ENCODE peak calls at places on chromosomes 4 and X, in seven cellular contexts. L is CD8-positive, alpha-beta T cell; N is aorta; K is lower lobe of right lung; W is heart left ventricle; R is brain microvascular endothelial cell; S is ovary. I is an unnamed sample.

GRCh38 chr4:59925290-59925689 is 1274.8 kb upstream of the ADGRL3 start:
- DNase-seq in L (no peak), N (no peak), K (no peak), W (no peak), R (no peak), S (no peak), I (peak; percentile 32)

GRCh38 chrX:153725039-153725831 is 579 bp downstream of the ABCD1 start:
- DNase-seq in L (no peak), N (no peak), K (no peak), W (peak; percentile 64), R (no peak), S (peak; percentile 41), I (no peak)

GRCh38 chr4:30904593-30904992 is 184.4 kb downstream of the PCDH7 start:
- DNase-seq in L (no peak), N (no peak), K (no peak), W (no peak), R (no peak), S (no peak), I (no peak)

GRCh38 chr4:41323706-41324105 is 67.0 kb downstream of the UCHL1 start:
- DNase-seq in L (no peak), N (no peak), K (no peak), W (no peak), R (no peak), S (no peak), I (no peak)

GRCh38 chr4:8315343-8316250 is 46.0 kb downstream of the HTRA3 start:
- DNase-seq in L (no peak), N (peak; percentile 74), K (peak; percentile 75), W (no peak), R (peak; percentile 71), S (peak; percentile 75), I (peak; percentile 81)

GRCh38 chr4:71074452-71075299 is 81.2 kb downstream of the DCK start:
- DNase-seq in L (no peak), N (no peak), K (no peak), W (no peak), R (peak; percentile 31), S (no peak), I (no peak)

GRCh38 chrX:10574663-10575062 is 45.7 kb downstream of the MID1 start:
- DNase-seq in L (no peak), N (no peak), K (no peak), W (no peak), R (no peak), S (no peak), I (no peak)

GRCh38 chr4:163048447-163048846 is 118.2 kb downstream of the NAF1 start:
- DNase-seq in L (no peak), N (no peak), K (no peak), W (no peak), R (peak; percentile 42), S (no peak), I (no peak)

GRCh38 chr4:47615385-47615784 is 130.3 kb downstream of the ATP10D start:
- DNase-seq in L (no peak), N (no peak), K (no peak), W (no peak), R (peak; percentile 17), S (no peak), I (peak; percentile 71)

GRCh38 chrX:155632424-155633100 is 19.8 kb upstream of the TMLHE start:
- DNase-seq in L (no peak), N (no peak), K (no peak), W (no peak), R (no peak), S (no peak), I (no peak)

GRCh38 chr4:155800685-155801343 is 42.0 kb downstream of the GUCY1B1 start:
- DNase-seq in L (no peak), N (no peak), K (no peak), W (no peak), R (no peak), S (no peak), I (no peak)

GRCh38 chr4:173420324-173420752 is 21.4 kb upstream of the SCRG1 start:
- DNase-seq in L (no peak), N (no peak), K (no peak), W (no peak), R (no peak), S (no peak), I (peak; percentile 19)

GRCh38 chrX:15616531-15616930 is 15.8 kb upstream of the ACE2 start:
- DNase-seq in L (no peak), N (no peak), K (no peak), W (no peak), R (no peak), S (no peak), I (no peak)

GRCh38 chrX:124346064-124346876 is at the start of gene SH2D1A:
- DNase-seq in L (no peak), N (no peak), K (no peak), W (no peak), R (no peak), S (no peak), I (no peak)

GRCh38 chr4:35125995-35126712 is 1118.2 kb downstream of the ARAP2 start:
- DNase-seq in L (no peak), N (no peak), K (no peak), W (no peak), R (no peak), S (no peak), I (no peak)

GRCh38 chr4:18278244-18278643 is 256.7 kb upstream of the LCORL start:
- DNase-seq in L (no peak), N (no peak), K (no peak), W (no peak), R (no peak), S (no peak), I (no peak)

GRCh38 chr4:23923840-23924239 is 34.0 kb upstream of the PPARGC1A start:
- DNase-seq in L (no peak), N (no peak), K (no peak), W (no peak), R (no peak), S (no peak), I (no peak)

GRCh38 chr4:112562254-112562653 is 46.3 kb upstream of the NEUROG2 start:
- DNase-seq in L (no peak), N (no peak), K (no peak), W (no peak), R (no peak), S (no peak), I (no peak)

GRCh38 chr4:105146286-105147219 is at the start of gene TET2:
- DNase-seq in L (peak; percentile 75), N (peak; percentile 88), K (peak; percentile 89), W (peak; percentile 91), R (peak; percentile 86), S (peak; percentile 72), I (peak; percentile 76)
- H3K27me3 ChIP-seq in L (no peaks in the 10 kb centered on the region), N (no peaks in the 10 kb centered on the region), K (no peaks in the 10 kb centered on the region), W (no peaks in the 10 kb centered on the region), R (no peaks in the 10 kb centered on the region), S (no peaks in the 10 kb centered on the region), I (no peaks in the 10 kb centered on the region)

GRCh38 chr4:108749119-108749518 is 13.7 kb downstream of the ETNPPL start:
- DNase-seq in L (no peak), N (no peak), K (no peak), W (no peak), R (no peak), S (no peak), I (no peak)

GRCh38 chr4:108758498-108758897 is 4.4 kb downstream of the ETNPPL start:
- DNase-seq in L (no peak), N (no peak), K (no peak), W (no peak), R (no peak), S (no peak), I (no peak)

GRCh38 chr4:108751321-108751720 is 11.5 kb downstream of the ETNPPL start:
- DNase-seq in L (no peak), N (no peak), K (no peak), W (no peak), R (no peak), S (no peak), I (no peak)

GRCh38 chr4:108754327-108754726 is 8.5 kb downstream of the ETNPPL start:
- DNase-seq in L (no peak), N (no peak), K (no peak), W (no peak), R (no peak), S (no peak), I (no peak)
- H3K27ac ChIP-seq in L (no peak overlapping the region), N (no peak overlapping the region), K (no peak overlapping the region), W (no peak overlapping the region), R (no peak overlapping the region), S (no peak overlapping the region), I (no peak overlapping the region)

GRCh38 chr4:5892321-5893012 is 419 bp downstream of the CRMP1 start:
- DNase-seq in L (no peak), N (no peak), K (no peak), W (no peak), R (no peak), S (no peak), I (no peak)
- H3K27me3 ChIP-seq in L (peaks cover 15% of the 10 kb centered on the region), N (peaks cover 2% of the 10 kb centered on the region), K (peaks cover 87% of the 10 kb centered on the region), W (peaks cover 58% of the 10 kb centered on the region), R (peaks cover 69% of the 10 kb centered on the region), S (peaks cover 5% of the 10 kb centered on the region), I (peaks cover 74% of the 10 kb centered on the region)

DNA sequence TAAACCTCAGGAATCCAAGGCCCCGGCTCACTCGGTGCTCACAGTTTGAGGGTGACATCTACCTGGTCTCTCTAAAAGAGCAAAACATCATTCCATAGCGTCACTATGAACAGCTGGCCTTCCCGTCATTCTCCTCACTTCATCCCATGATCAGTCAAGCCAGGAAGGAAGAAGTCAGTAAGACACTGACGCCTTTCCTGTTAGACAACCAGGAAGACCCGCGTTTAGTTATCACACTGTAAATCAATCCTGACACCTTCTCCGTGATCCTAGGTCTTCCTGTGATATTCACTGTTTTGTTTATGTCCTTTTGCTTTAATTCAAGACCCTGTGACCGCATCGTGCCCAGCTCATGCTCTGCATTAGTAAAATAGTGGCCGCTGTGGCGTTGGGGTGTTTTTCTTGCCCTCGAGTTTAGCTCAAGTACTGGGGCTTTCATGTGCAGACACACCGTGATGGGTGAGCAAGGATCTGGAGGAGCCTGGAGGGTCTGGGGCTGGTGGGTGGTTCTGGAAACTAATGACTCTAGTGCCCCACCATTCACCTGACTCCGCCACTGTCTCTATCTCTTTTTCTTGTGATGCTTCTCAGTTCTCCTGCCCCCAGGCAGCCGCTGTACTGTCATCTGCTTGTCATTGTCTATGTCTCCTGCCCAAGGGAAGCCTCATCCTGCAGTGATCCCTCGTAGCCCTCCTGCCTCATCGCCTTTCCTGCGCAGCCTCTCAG is 31.4 kb upstream of the CDKN2AIP start:
- DNase-seq in L (no peak), N (no peak), K (no peak), W (no peak), R (no peak), S (no peak), I (no peak)
- H3K27ac ChIP-seq in L (no peak overlapping the region), N (no peak overlapping the region), K (no peak overlapping the region), W (no peak overlapping the region), R (no peak overlapping the region), S (no peak overlapping the region), I (no peak overlapping the region)

DNA sequence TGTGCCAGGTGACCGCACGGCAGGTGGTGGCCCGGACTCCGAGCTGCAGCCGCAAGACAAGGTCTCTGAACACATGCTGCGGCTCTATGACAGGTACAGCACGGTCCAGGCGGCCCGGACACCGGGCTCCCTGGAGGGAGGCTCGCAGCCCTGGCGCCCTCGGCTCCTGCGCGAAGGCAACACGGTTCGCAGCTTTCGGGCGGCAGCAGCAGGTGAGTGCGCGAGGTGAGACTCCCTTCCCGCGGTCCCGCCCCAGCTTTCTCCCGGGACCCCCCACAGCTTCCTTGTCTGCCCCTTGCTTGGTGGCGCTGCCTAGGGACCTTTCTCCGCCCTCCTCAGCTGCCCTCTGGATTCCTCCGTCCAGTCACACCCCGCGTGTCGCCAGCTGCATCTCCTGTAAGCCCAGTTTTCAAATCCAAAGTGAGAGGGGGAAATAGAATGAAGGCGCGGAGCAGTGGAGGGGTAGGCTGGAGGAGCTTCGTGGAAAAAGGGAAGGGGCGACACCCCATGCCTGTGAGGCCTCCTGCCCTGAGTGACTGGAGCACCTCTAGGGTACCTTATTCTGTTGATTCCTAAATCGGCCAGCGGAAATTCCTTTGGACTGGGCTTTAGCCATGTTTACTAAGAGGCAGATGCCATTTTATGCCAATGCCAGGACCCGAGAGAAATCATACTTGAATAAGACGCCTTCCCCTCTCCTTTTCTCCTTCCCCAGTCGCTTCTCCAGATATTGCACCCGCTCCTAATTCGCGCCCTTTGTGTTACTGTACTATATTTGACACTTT is 1.1 kb downstream of the BMP3 start:
- DNase-seq in L (no peak), N (no peak), K (peak; percentile 53), W (no peak), R (no peak), S (no peak), I (no peak)
- H3K27me3 ChIP-seq in L (peaks cover 20% of the 10 kb centered on the region), N (no peaks in the 10 kb centered on the region), K (peaks cover 39% of the 10 kb centered on the region), W (peaks cover 11% of the 10 kb centered on the region), R (peaks cover 32% of the 10 kb centered on the region), S (no peaks in the 10 kb centered on the region), I (peaks cover 100% of the 10 kb centered on the region)